ENCODE peak calls at places on chromosome 16, in four cellular contexts. One of them, this sample, is unnamed. For H3K4me1, the result is how much of the 10 kb centered on the place peaks cover.

GRCh38 chr16:30092373-30093010 is 768 bp upstream of the TBX6 start:
- DNase-seq in GM23338: peak
- DNase-seq in A549: peak
- DNase-seq in DND-41: peak
- DNase-seq in this sample: peak

GRCh38 chr16:23573822-23574221 is 16.3 kb downstream of the UBFD1 start:
- DNase-seq in GM23338: no peak
- DNase-seq in A549: no peak
- DNase-seq in DND-41: no peak
- DNase-seq in this sample: no peak

GRCh38 chr16:4677390-4677789 is 16.0 kb upstream of the NUDT16L1 start:
- DNase-seq in GM23338: no peak
- DNase-seq in A549: no peak
- DNase-seq in DND-41: no peak
- DNase-seq in this sample: no peak

GRCh38 chr16:68790944-68791343 is 52.4 kb upstream of the TANGO6 start:
- DNase-seq in GM23338: peak
- DNase-seq in A549: no peak
- DNase-seq in DND-41: no peak
- DNase-seq in this sample: no peak

GRCh38 chr16:1696863-1697262 is 9.1 kb upstream of the MAPK8IP3 start:
- DNase-seq in GM23338: no peak
- DNase-seq in A549: no peak
- DNase-seq in DND-41: no peak
- DNase-seq in this sample: no peak

GRCh38 chr16:17459903-17460521 is 10.7 kb downstream of the XYLT1 start:
- DNase-seq in GM23338: no peak
- DNase-seq in A549: no peak
- DNase-seq in DND-41: no peak
- DNase-seq in this sample: peak

GRCh38 chr16:50298075-50298460 is 31.7 kb downstream of the ADCY7 start:
- DNase-seq in GM23338: no peak
- DNase-seq in A549: no peak
- DNase-seq in DND-41: no peak
- DNase-seq in this sample: no peak

GRCh38 chr16:81035975-81036750 is 521 bp downstream of the ATMIN start:
- DNase-seq in GM23338: peak
- DNase-seq in A549: peak
- DNase-seq in DND-41: peak
- DNase-seq in this sample: peak

GRCh38 chr16:12796498-12796897 is 7.2 kb downstream of the CPPED1 start:
- DNase-seq in GM23338: no peak
- DNase-seq in A549: no peak
- DNase-seq in DND-41: no peak
- DNase-seq in this sample: no peak

GRCh38 chr16:84883301-84883700 is 63.5 kb downstream of the CRISPLD2 start:
- DNase-seq in GM23338: no peak
- DNase-seq in A549: no peak
- DNase-seq in DND-41: no peak
- DNase-seq in this sample: no peak

GRCh38 chr16:65414284-65414984 is 292.6 kb upstream of the CDH11 start:
- DNase-seq in GM23338: no peak
- DNase-seq in A549: no peak
- DNase-seq in DND-41: no peak
- DNase-seq in this sample: no peak

GRCh38 chr16:2087426-2088191 is 39.8 kb downstream of the TSC2 start:
- DNase-seq in GM23338: no peak
- DNase-seq in A549: no peak
- DNase-seq in DND-41: no peak
- DNase-seq in this sample: no peak

GRCh38 chr16:66275795-66276428 is 90.6 kb upstream of the CDH5 start:
- DNase-seq in GM23338: peak
- DNase-seq in A549: peak
- DNase-seq in DND-41: peak
- DNase-seq in this sample: peak

GRCh38 chr16:65125871-65126270 is 4.0 kb upstream of the CDH11 start:
- DNase-seq in GM23338: no peak
- DNase-seq in A549: no peak
- DNase-seq in DND-41: no peak
- DNase-seq in this sample: no peak

GRCh38 chr16:10501016-10501607 is 79.3 kb downstream of the EMP2 start:
- DNase-seq in GM23338: peak
- DNase-seq in A549: no peak
- DNase-seq in DND-41: peak
- DNase-seq in this sample: peak

GRCh38 chr16:2242598-2242997 is 6.4 kb downstream of the DNASE1L2 start:
- DNase-seq in GM23338: no peak
- DNase-seq in A549: no peak
- DNase-seq in DND-41: no peak
- DNase-seq in this sample: no peak

GRCh38 chr16:13194766-13195165 is 293.4 kb downstream of the SHISA9 start:
- DNase-seq in GM23338: no peak
- DNase-seq in A549: no peak
- DNase-seq in DND-41: no peak
- DNase-seq in this sample: no peak

GRCh38 chr16:88640039-88640495 is 1.7 kb downstream of the IL17C start:
- DNase-seq in GM23338: no peak
- DNase-seq in A549: no peak
- DNase-seq in DND-41: no peak
- DNase-seq in this sample: no peak

GRCh38 chr16:58500329-58501241 is 642 bp downstream of the NDRG4 start:
- DNase-seq in GM23338: peak
- DNase-seq in A549: no peak
- DNase-seq in DND-41: no peak
- DNase-seq in this sample: no peak

GRCh38 chr16:74275031-74275636 is 21.5 kb upstream of the PSMD7 start:
- DNase-seq in GM23338: peak
- DNase-seq in A549: peak
- DNase-seq in DND-41: no peak
- DNase-seq in this sample: peak

GRCh38 chr16:11308493-11309283 is 27.6 kb upstream of the PRM1 start:
- DNase-seq in GM23338: no peak
- DNase-seq in A549: no peak
- DNase-seq in DND-41: peak
- DNase-seq in this sample: peak

GRCh38 chr16:66143422-66143821 is 223.1 kb upstream of the CDH5 start:
- DNase-seq in GM23338: no peak
- DNase-seq in A549: no peak
- DNase-seq in DND-41: no peak
- DNase-seq in this sample: no peak

GRCh38 chr16:21554795-21555585 is 44.4 kb upstream of the METTL9 start:
- DNase-seq in GM23338: peak
- DNase-seq in A549: peak
- DNase-seq in DND-41: peak
- DNase-seq in this sample: peak

GRCh38 chr16:49462989-49463371 is 89.4 kb downstream of the C16orf78 start:
- DNase-seq in GM23338: no peak
- DNase-seq in A549: no peak
- DNase-seq in DND-41: peak
- DNase-seq in this sample: peak

GRCh38 chr16:85390511-85391174 is 222.5 kb upstream of the GSE1 start:
- DNase-seq in GM23338: no peak
- DNase-seq in A549: peak
- DNase-seq in DND-41: peak
- DNase-seq in this sample: no peak

GRCh38 chr16:3642397-3643094 is 11.9 kb upstream of the DNASE1 start:
- DNase-seq in GM23338: no peak
- DNase-seq in A549: no peak
- DNase-seq in DND-41: no peak
- DNase-seq in this sample: no peak

GRCh38 chr16:79093554-79093967 is 507.0 kb downstream of the MAF start:
- DNase-seq in GM23338: no peak
- DNase-seq in A549: no peak
- DNase-seq in DND-41: peak
- DNase-seq in this sample: no peak

GRCh38 chr16:54284931-54285413 is 1.6 kb downstream of the IRX3 start:
- DNase-seq in GM23338: peak
- DNase-seq in A549: no peak
- DNase-seq in DND-41: peak
- DNase-seq in this sample: no peak

GRCh38 chr16:4561565-4561964 is 5.4 kb downstream of the C16orf96 start:
- DNase-seq in GM23338: no peak
- DNase-seq in A549: no peak
- DNase-seq in DND-41: no peak
- DNase-seq in this sample: no peak

GRCh38 chr16:68069511-68070248 is 15.5 kb upstream of the NFATC3 start:
- DNase-seq in GM23338: no peak
- DNase-seq in A549: no peak
- DNase-seq in DND-41: peak
- DNase-seq in this sample: no peak

GRCh38 chr16:86158688-86159360 is 259.9 kb downstream of the IRF8 start:
- DNase-seq in GM23338: peak
- DNase-seq in A549: no peak
- DNase-seq in DND-41: no peak
- DNase-seq in this sample: peak

GRCh38 chr16:87966685-87967185 is 15.5 kb downstream of the BANP start:
- DNase-seq in GM23338: no peak
- DNase-seq in A549: no peak
- DNase-seq in DND-41: no peak
- DNase-seq in this sample: no peak

GRCh38 chr16:67943619-67944503 is at the start of gene LCAT:
- DNase-seq in GM23338: no peak
- DNase-seq in A549: no peak
- DNase-seq in DND-41: no peak
- DNase-seq in this sample: no peak

GRCh38 chr16:24917891-24918290 is 72.1 kb downstream of the SLC5A11 start:
- DNase-seq in GM23338: no peak
- DNase-seq in A549: no peak
- DNase-seq in DND-41: no peak
- DNase-seq in this sample: no peak

GRCh38 chr16:15785386-15786059 is 71.3 kb downstream of the MYH11 start:
- DNase-seq in GM23338: no peak
- DNase-seq in A549: no peak
- DNase-seq in DND-41: no peak
- DNase-seq in this sample: no peak

GRCh38 chr16:11914759-11915643 is 755 bp downstream of the GSPT1 start:
- DNase-seq in GM23338: peak
- DNase-seq in A549: no peak
- DNase-seq in DND-41: peak
- DNase-seq in this sample: peak

GRCh38 chr16:12017583-12017982 is 41.0 kb downstream of the SNX29 start:
- DNase-seq in GM23338: no peak
- DNase-seq in A549: no peak
- DNase-seq in DND-41: no peak
- DNase-seq in this sample: no peak

GRCh38 chr16:70757183-70757582 is 43.8 kb downstream of the VAC14 start:
- DNase-seq in GM23338: no peak
- DNase-seq in A549: no peak
- DNase-seq in DND-41: no peak
- DNase-seq in this sample: no peak

GRCh38 chr16:70758786-70759185 is 42.2 kb downstream of the VAC14 start:
- DNase-seq in GM23338: no peak
- DNase-seq in A549: no peak
- DNase-seq in DND-41: no peak
- DNase-seq in this sample: no peak

GRCh38 chr16:70760221-70760620 is 40.7 kb downstream of the VAC14 start:
- DNase-seq in GM23338: no peak
- DNase-seq in A549: no peak
- DNase-seq in DND-41: no peak
- DNase-seq in this sample: no peak

GRCh38 chr16:70761656-70762055 is 39.3 kb downstream of the VAC14 start:
- DNase-seq in GM23338: no peak
- DNase-seq in A549: no peak
- DNase-seq in DND-41: no peak
- DNase-seq in this sample: no peak

DNA sequence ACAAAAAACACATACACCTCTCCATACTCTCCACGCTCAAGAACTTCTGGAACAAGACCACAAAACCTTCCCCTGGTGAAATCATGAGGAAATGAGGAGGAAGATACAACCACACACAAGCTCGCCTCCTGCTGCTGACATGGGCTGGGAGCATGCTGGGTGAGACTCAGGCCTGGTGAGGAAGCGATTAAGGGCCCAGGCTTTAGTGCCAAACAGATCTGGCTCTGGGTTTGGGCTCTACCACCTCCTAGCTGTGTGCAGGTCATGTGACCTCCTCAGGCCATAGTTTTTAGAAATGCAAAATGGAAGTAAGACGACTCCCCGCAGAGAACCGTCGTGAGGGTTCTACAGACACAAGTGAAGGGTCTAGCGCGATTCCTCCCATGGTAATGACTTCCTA is 41.3 kb downstream of the VAC14 start:
- DNase-seq in GM23338: no peak
- DNase-seq in A549: no peak
- DNase-seq in DND-41: no peak
- DNase-seq in this sample: no peak
- H3K4me2 ChIP-seq in GM23338: no peak
- H3K4me2 ChIP-seq in A549: no peak
- H3K4me2 ChIP-seq in DND-41: no peak
- H3K4me2 ChIP-seq in this sample: no peak

GRCh38 chr16:674214-674881 is 1.1 kb upstream of the RHBDL1 start:
- DNase-seq in GM23338: no peak
- DNase-seq in A549: no peak
- DNase-seq in DND-41: no peak
- DNase-seq in this sample: no peak
- H3K4me3 ChIP-seq in GM23338: peak
- H3K4me3 ChIP-seq in A549: no peak
- H3K4me3 ChIP-seq in DND-41: no peak
- H3K4me3 ChIP-seq in this sample: no peak

DNA sequence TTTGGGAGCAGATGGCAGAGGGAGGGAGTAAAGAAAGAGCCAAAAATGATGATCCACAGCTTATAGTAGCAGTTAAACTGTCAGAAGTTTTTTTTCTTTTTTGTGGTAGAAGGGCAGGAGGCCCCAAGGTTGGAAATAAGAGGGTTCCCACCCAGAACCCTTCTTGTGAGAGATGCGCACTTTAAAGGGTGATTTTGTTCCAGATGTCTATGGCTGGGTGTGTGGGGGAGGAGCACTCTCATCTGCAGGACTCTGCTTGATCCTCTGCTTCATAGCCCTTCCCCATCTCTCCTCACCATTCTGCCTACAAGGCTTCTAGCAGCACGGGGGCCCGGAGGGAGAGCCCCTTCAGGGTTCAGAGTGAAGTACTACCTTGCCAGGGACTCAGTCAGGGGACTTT is 6.4 kb downstream of the ATXN1L start:
- DNase-seq in GM23338: no peak
- DNase-seq in A549: no peak
- DNase-seq in DND-41: peak
- DNase-seq in this sample: no peak
- H3K4me1 ChIP-seq in GM23338: under half
- H3K4me1 ChIP-seq in A549: under half
- H3K4me1 ChIP-seq in DND-41: under half
- H3K4me1 ChIP-seq in this sample: under half

GRCh38 chr16:71954699-71955195 is 45.5 kb downstream of the PKD1L3 start:
- DNase-seq in GM23338: no peak
- DNase-seq in A549: no peak
- DNase-seq in DND-41: no peak
- DNase-seq in this sample: no peak

GRCh38 chr16:71952818-71953217 is 47.4 kb downstream of the PKD1L3 start:
- DNase-seq in GM23338: no peak
- DNase-seq in A549: no peak
- DNase-seq in DND-41: no peak
- DNase-seq in this sample: no peak

GRCh38 chr16:71956500-71956899 is 43.7 kb downstream of the PKD1L3 start:
- DNase-seq in GM23338: no peak
- DNase-seq in A549: no peak
- DNase-seq in DND-41: no peak
- DNase-seq in this sample: no peak

GRCh38 chr16:71954180-71954579 is 46.0 kb downstream of the PKD1L3 start:
- DNase-seq in GM23338: no peak
- DNase-seq in A549: no peak
- DNase-seq in DND-41: no peak
- DNase-seq in this sample: no peak
- H3K4me2 ChIP-seq in GM23338: no peak
- H3K4me2 ChIP-seq in A549: no peak
- H3K4me2 ChIP-seq in DND-41: no peak
- H3K4me2 ChIP-seq in this sample: no peak